ENCODE peak calls at places on chromosomes 12 and 14, in eight cellular contexts. S is HT1080; O is activated CD4-positive, alpha-beta T cell treated with anti-CD3 and anti-CD28 coated beads, Interleukin-2, amount 50 U/mL, for 48 hours; X is skeletal muscle cell; K is stimulated activated effector memory CD8-positive, alpha-beta T cell treated with anti-CD3 and anti-CD28 coated beads, Interleukin-12 subunit alpha, Interleukin-12 subunit beta, amount 100 ng/mL, for 72 hours; Q is neural crest cell; Z is CD8-positive, alpha-beta memory T cell; B is RCC 7860. T is an unnamed sample.

GRCh38 chr14:26841920-26842741 is 244.3 kb upstream of the NOVA1 start:
- DNase-seq in S (peak), Q (no peak), O (no peak), B (peak), K (no peak), X (peak), Z (no peak), T (peak)

GRCh38 chr14:23171251-23171975 is 12.0 kb downstream of the SLC7A8 start:
- DNase-seq in S (peak), X (no peak), Z (no peak), O (no peak), B (no peak), K (no peak), Q (no peak), T (no peak)

GRCh38 chr14:88522393-88522792 is 32.4 kb downstream of the PTPN21 start:
- DNase-seq in X (no peak), Z (no peak), O (no peak), Q (no peak), B (no peak), K (no peak), S (no peak), T (no peak)

GRCh38 chr12:2341871-2342270 is 289.1 kb downstream of the CACNA1C start:
- DNase-seq in S (peak), X (no peak), O (no peak), B (peak), K (no peak), Z (no peak), Q (no peak), T (peak)

GRCh38 chr12:57272337-57273151 is 21.6 kb upstream of the STAC3 start:
- DNase-seq in Z (no peak), K (no peak), B (no peak), X (peak), O (no peak), S (peak), Q (no peak), T (no peak)

GRCh38 chr12:6826125-6826733 is 2.0 kb upstream of the P3H3 start:
- DNase-seq in O (no peak), K (no peak), B (no peak), Q (no peak), X (no peak), S (no peak), Z (no peak), T (no peak)

GRCh38 chr14:71942904-71943694 is 10.9 kb downstream of the RGS6 start:
- DNase-seq in B (no peak), S (no peak), Z (no peak), X (no peak), K (no peak), O (no peak), Q (no peak), T (no peak)

GRCh38 chr14:40652089-40652691 is 954.5 kb upstream of the LRFN5 start:
- DNase-seq in B (no peak), Q (no peak), X (no peak), S (no peak), O (no peak), Z (no peak), K (no peak), T (no peak)

GRCh38 chr14:32724864-32725550 is 213.7 kb upstream of the NPAS3 start:
- DNase-seq in S (peak), Z (no peak), K (no peak), O (no peak), B (no peak), X (peak), Q (no peak), T (no peak)

GRCh38 chr12:67937822-67938221 is 51.4 kb upstream of the IFNG-AS1 start:
- DNase-seq in O (no peak), X (no peak), K (no peak), B (no peak), S (no peak), Z (peak), Q (no peak), T (no peak)

GRCh38 chr12:120737557-120738251 is 12.1 kb downstream of the ACADS start:
- DNase-seq in S (peak), O (no peak), Z (no peak), B (no peak), Q (no peak), K (no peak), X (no peak), T (no peak)

T was measured in AG04450.